ENCODE peak calls at places on chromosomes 12 and 14, in seven cellular contexts. I is cardiac fibroblast; A is upper lobe of right lung; F is CD4-positive, alpha-beta T cell; E is heart right ventricle; B is AG09319; H is mammary epithelial cell. Q is an unnamed sample.
A peak's percentile ranks its signal among the peaks of the same experiment; 100 is the strongest.

GRCh38 chr12:13428538-13429265 is 232.2 kb downstream of the EMP1 start:
- DNase-seq in I (no peak), A (no peak), H (no peak), E (no peak), F (no peak), B (no peak), Q (no peak)

GRCh38 chr12:61282790-61283575 is 977.2 kb upstream of the USP15 start:
- DNase-seq in H (peak; percentile 91), F (no peak), I (no peak), B (no peak), E (no peak), A (no peak), Q (no peak)

GRCh38 chr14:64698899-64699298 is 5.3 kb upstream of the PLEKHG3 start:
- DNase-seq in H (no peak), E (no peak), F (no peak), B (no peak), I (no peak), A (no peak), Q (no peak)

GRCh38 chr12:106297681-106298080 is 4.9 kb upstream of the TCP11L2 start:
- DNase-seq in I (no peak), B (no peak), A (no peak), E (no peak), H (no peak), F (peak; percentile 2), Q (no peak)

GRCh38 chr12:113184098-113184899 is 979 bp downstream of the DDX54 start:
- DNase-seq in A (no peak), E (no peak), H (no peak), B (no peak), I (no peak), F (no peak), Q (no peak)

GRCh38 chr12:10119072-10119471 is 10.9 kb downstream of the CLEC7A start:
- DNase-seq in H (no peak), B (no peak), E (no peak), A (no peak), I (no peak), F (no peak), Q (no peak)

GRCh38 chr12:69163681-69164362 is 75.5 kb upstream of the CPSF6 start:
- DNase-seq in A (no peak), F (no peak), H (no peak), B (no peak), E (no peak), I (no peak), Q (no peak)

GRCh38 chr12:8637666-8638065 is 25.0 kb downstream of the MFAP5 start:
- DNase-seq in E (no peak), H (no peak), B (no peak), A (no peak), F (no peak), I (no peak), Q (no peak)

GRCh38 chr14:68232643-68233055 is 413.1 kb downstream of the RAD51B start:
- DNase-seq in B (peak; percentile 87), A (no peak), H (peak; percentile 99), F (no peak), I (peak; percentile 99), E (no peak), Q (no peak)

GRCh38 chr12:9064201-9064814 is 51.4 kb downstream of the A2M start:
- DNase-seq in E (peak; percentile 61), A (peak; percentile 83), B (no peak), F (peak; percentile 41), H (peak; percentile 62), I (peak; percentile 65), Q (peak; percentile 78)

GRCh38 chr14:51094282-51094821 is 553 bp downstream of the TRIM9 start:
- DNase-seq in B (no peak), E (peak; percentile 16), I (no peak), F (no peak), A (peak; percentile 62), H (no peak), Q (no peak)

GRCh38 chr14:50312734-50313054 is 570 bp downstream of the DMAC2L start:
- DNase-seq in H (no peak), F (no peak), I (no peak), B (no peak), E (no peak), A (no peak), Q (no peak)

GRCh38 chr14:74140374-74140850 is 55.7 kb downstream of the LIN52 start:
- DNase-seq in H (no peak), F (no peak), A (peak; percentile 87), E (peak; percentile 39), I (peak; percentile 38), B (no peak), Q (no peak)

GRCh38 chr14:46405095-46405494 is 246.5 kb downstream of the RPL10L start:
- DNase-seq in E (no peak), B (no peak), A (no peak), I (no peak), F (no peak), H (no peak), Q (no peak)

GRCh38 chr14:90775441-90775840 is 40.8 kb downstream of the TTC7B start:
- DNase-seq in A (no peak), B (no peak), H (no peak), E (no peak), F (no peak), I (no peak), Q (no peak)

GRCh38 chr14:101561145-101561896 is at the start of gene DIO3:
- DNase-seq in B (no peak), A (no peak), F (no peak), I (peak; percentile 7), H (no peak), E (no peak), Q (peak; percentile 62)

GRCh38 chr12:989751-990278 is 1.2 kb upstream of the ERC1 start:
- DNase-seq in I (peak; percentile 79), E (no peak), B (no peak), A (no peak), H (peak; percentile 55), F (no peak), Q (no peak)

GRCh38 chr12:915090-915489 is 34.4 kb downstream of the RAD52 start:
- DNase-seq in F (no peak), I (no peak), B (no peak), H (no peak), A (no peak), E (no peak), Q (no peak)

GRCh38 chr14:35366048-35366428 is 38.5 kb downstream of the NFKBIA start:
- DNase-seq in F (no peak), I (no peak), B (no peak), A (no peak), E (no peak), H (no peak), Q (no peak)

GRCh38 chr12:126976574-126976973 is 1290.4 kb upstream of the TMEM132C start:
- DNase-seq in B (no peak), F (no peak), E (no peak), A (no peak), I (no peak), H (no peak), Q (no peak)

GRCh38 chr12:126974779-126975178 is 1292.2 kb upstream of the TMEM132C start:
- DNase-seq in A (no peak), B (no peak), E (no peak), F (no peak), H (no peak), I (no peak), Q (no peak)
- TF ChIP-seq CTCF in A (no peak), B (no peak), E (no peak), F (no peak), H (no peak), I (no peak), Q (no peak)

GRCh38 chr12:84508325-84508861 is 404.2 kb downstream of the SLC6A15 start:
- DNase-seq in H (peak; percentile 88), F (no peak), A (no peak), E (no peak), B (no peak), I (peak; percentile 64), Q (no peak)
- TF ChIP-seq CTCF in H (peak; percentile 75), F (no peak), A (peak; percentile 21), E (no peak), B (peak; percentile 67), I (peak; percentile 53), Q (peak; percentile 36)

GRCh38 chr12:92654929-92655328 is 47.9 kb upstream of the PLEKHG7 start:
- DNase-seq in A (no peak), I (peak; percentile 43), F (no peak), H (no peak), B (peak; percentile 30), E (no peak), Q (no peak)

GRCh38 chr12:92650228-92650822 is 52.5 kb upstream of the PLEKHG7 start:
- DNase-seq in B (no peak), I (no peak), E (no peak), A (no peak), H (no peak), F (no peak), Q (no peak)

GRCh38 chr12:92648242-92649031 is 54.4 kb upstream of the PLEKHG7 start:
- DNase-seq in B (no peak), H (peak; percentile 75), A (no peak), F (no peak), E (no peak), I (peak; percentile 4), Q (no peak)

DNA sequence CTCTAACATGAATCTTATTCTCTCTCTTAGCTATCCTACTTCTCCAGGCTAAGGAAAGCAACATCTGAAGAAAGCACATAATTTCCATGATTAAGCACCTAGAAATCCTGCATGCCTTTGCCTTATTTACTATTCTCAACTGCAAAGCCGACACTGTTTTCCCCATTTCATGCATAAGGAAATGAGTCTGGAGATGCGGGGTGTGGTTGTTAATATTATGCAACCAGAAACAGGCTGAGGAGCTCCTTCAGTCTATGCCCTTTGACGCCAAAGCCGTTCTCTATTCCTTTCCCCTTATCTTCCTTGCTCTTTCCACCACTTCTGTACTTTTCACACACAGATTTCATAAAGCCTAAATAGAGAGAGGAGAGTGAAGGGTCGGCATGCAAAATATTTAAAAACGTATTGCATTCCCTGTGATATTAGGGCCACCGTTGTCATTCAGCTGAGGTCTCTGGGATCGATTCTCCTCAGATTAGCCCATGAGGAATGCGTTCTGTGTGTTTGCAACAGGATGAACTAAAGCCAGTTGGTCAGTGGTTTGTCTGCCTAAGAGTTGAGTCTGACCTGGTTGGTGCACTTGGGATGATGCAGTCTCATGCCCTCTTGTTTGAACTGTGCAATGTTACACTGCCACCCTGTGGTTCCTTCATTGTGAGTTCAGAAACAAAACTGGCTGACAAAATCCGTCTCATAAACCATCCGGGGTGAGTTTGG is 53.1 kb upstream of the PLEKHG7 start:
- DNase-seq in F (peak; percentile 40), B (peak; percentile 73), A (no peak), E (no peak), I (peak; percentile 89), H (peak; percentile 82), Q (peak; percentile 44)
- TF ChIP-seq CTCF in F (peak; percentile 81), B (peak; percentile 77), A (peak; percentile 70), E (peak; percentile 70), I (peak; percentile 77), H (peak; percentile 62), Q (peak; percentile 75)

GRCh38 chr12:71684081-71684480 is 1.8 kb upstream of the TMEM19 start:
- DNase-seq in B (no peak), F (no peak), I (no peak), E (no peak), H (no peak), A (no peak), Q (no peak)

GRCh38 chr12:71685312-71685906 is 473 bp upstream of the TMEM19 start:
- DNase-seq in H (no peak), A (no peak), E (no peak), F (no peak), I (no peak), B (no peak), Q (no peak)

GRCh38 chr12:71686658-71687025 is 760 bp downstream of the TMEM19 start:
- DNase-seq in E (no peak), F (no peak), I (no peak), B (peak; percentile 5), A (no peak), H (peak; percentile 33), Q (no peak)

GRCh38 chr12:71683633-71684032 is 2.2 kb upstream of the TMEM19 start:
- DNase-seq in A (no peak), F (no peak), B (no peak), I (no peak), H (no peak), E (no peak), Q (no peak)

GRCh38 chr12:71685961-71686657 is at the start of gene TMEM19:
- DNase-seq in B (peak; percentile 60), I (peak; percentile 94), A (peak; percentile 97), E (peak; percentile 92), H (peak; percentile 91), F (peak; percentile 70), Q (peak; percentile 79)
- TF ChIP-seq CTCF in B (peak; percentile 34), I (peak; percentile 2), A (no peak), E (peak; percentile 14), H (no peak), F (no peak), Q (peak; percentile 29)

Q was measured in progenitor cell of endocrine pancreas.